ENCODE peak calls at places on chromosomes 7 and 10, in nine cellular contexts. M is EL; Q is activated T-cell treated with anti-CD3 and anti-CD28 coated beads, Interleukin-2, amount 50 U/mL, for 72 hours; B is GM23248; E is activated CD8-positive, alpha-beta T cell treated with anti-CD3 and anti-CD28 coated beads, Interleukin-2, amount 10 ng/mL, durations not matched to agents 7 days and 5 days; C is stimulated activated CD4-positive, alpha-beta T cell treated with anti-CD3 and anti-CD28 coated beads, Interleukin-1b, Interleukin-23, amount 100 ng/mL, for 1 hour; N is HS-5; G is AML-193; L is ELR. K is an unnamed sample.

GRCh38 chr7:80736371-80736770 is 97.9 kb downstream of the CD36 start:
- DNase-seq in M (no peak), Q (no peak), B (peak; percentile 36), E (no peak), C (no peak), N (no peak), G (no peak), L (peak; percentile 52), K (no peak)

GRCh38 chr7:14125998-14126397 is 136.5 kb upstream of the ETV1 start:
- DNase-seq in M (no peak), Q (no peak), B (no peak), E (no peak), C (no peak), N (no peak), G (no peak), L (peak; percentile 21), K (no peak)

GRCh38 chr7:68063171-68063570 is 1066.5 kb downstream of the TYW1 start:
- DNase-seq in M (no peak), Q (no peak), B (peak; percentile 2), E (no peak), C (no peak), N (no peak), G (no peak), L (no peak), K (no peak)

GRCh38 chr7:20482071-20482470 is 133.4 kb upstream of the ABCB5 start:
- DNase-seq in M (no peak), Q (no peak), B (peak; percentile 9), E (no peak), C (no peak), N (no peak), G (no peak), L (no peak), K (no peak)

GRCh38 chr10:6426317-6426716 is 153.8 kb downstream of the PRKCQ start:
- DNase-seq in M (no peak), Q (no peak), B (no peak), E (no peak), C (no peak), N (no peak), G (no peak), L (no peak), K (no peak)

GRCh38 chr10:131857156-131858117 is 43.4 kb upstream of the PPP2R2D start:
- DNase-seq in M (no peak), Q (no peak), B (no peak), E (no peak), C (no peak), N (no peak), G (no peak), L (no peak), K (no peak)

GRCh38 chr7:36208406-36208805 is 55.4 kb downstream of the EEPD1 start:
- DNase-seq in M (peak; percentile 8), Q (no peak), B (peak; percentile 49), E (no peak), C (no peak), N (no peak), G (no peak), L (peak; percentile 49), K (no peak)

GRCh38 chr7:154794147-154794780 is 208.7 kb downstream of the PAXIP1 start:
- DNase-seq in M (no peak), Q (peak; percentile 8), B (no peak), E (peak; percentile 26), C (no peak), N (no peak), G (no peak), L (no peak), K (no peak)

K was measured in Jurkat, Clone E6-1.